ENCODE peak calls at places on chromosomes 4 and X, in nine cellular contexts. G is PC-3, J is retinal pigment epithelial cell, W is cardiac muscle cell, C is kidney, O is A549, L is fibroblast of mammary gland, U is MCF 10A, A is progenitor cell of endocrine pancreas. D is an unnamed sample.

GRCh38 chrX:73127700-73128241 is 48.5 kb upstream of the PABPC1L2A start:
- DNase-seq in G (peak), W (peak), J (no peak), C (peak), L (no peak), A (no peak), U (no peak), O (no peak), D (no peak)

GRCh38 chrX:68504237-68504636 is 5.4 kb downstream of the YIPF6 start:
- DNase-seq in C (no peak), W (no peak), G (peak), U (peak), J (peak), A (no peak), L (peak), O (peak), D (no peak)

GRCh38 chr4:107379054-107379869 is 340.8 kb downstream of the PAPSS1 start:
- DNase-seq in W (peak), G (peak), U (peak), A (no peak), O (no peak), C (no peak), J (peak), L (peak), D (no peak)

GRCh38 chrX:122833230-122833629 is 350.8 kb upstream of the GRIA3 start:
- DNase-seq in L (no peak), G (no peak), W (no peak), U (no peak), O (no peak), J (no peak), C (no peak), A (no peak), D (no peak)

GRCh38 chr4:98387345-98388017 is 126.3 kb downstream of the RAP1GDS1 start:
- DNase-seq in O (no peak), C (no peak), G (no peak), U (no peak), J (no peak), A (no peak), W (no peak), L (no peak), D (no peak)

GRCh38 chrX:155334486-155335316 is at the start of gene CLIC2:
- DNase-seq in U (peak), W (no peak), C (no peak), L (peak), O (no peak), A (no peak), J (no peak), G (peak), D (no peak)

GRCh38 chr4:124151031-124151430 is 561.5 kb downstream of the ANKRD50 start:
- DNase-seq in O (no peak), J (no peak), G (no peak), C (no peak), U (no peak), W (no peak), L (peak), A (no peak), D (no peak)

GRCh38 chrX:150844016-150844415 is 54.5 kb downstream of the CD99L2 start:
- DNase-seq in A (no peak), O (no peak), U (peak), C (no peak), J (no peak), G (peak), L (no peak), W (no peak), D (no peak)

GRCh38 chr4:184397516-184398163 is 76.7 kb downstream of the IRF2 start:
- DNase-seq in C (no peak), U (no peak), L (no peak), W (no peak), G (no peak), O (no peak), J (no peak), A (no peak), D (no peak)

GRCh38 chr4:166421556-166422156 is 548.6 kb downstream of the TLL1 start:
- DNase-seq in W (no peak), L (peak), C (no peak), G (peak), O (no peak), U (peak), J (peak), A (no peak), D (no peak)

GRCh38 chr4:166657261-166657660 is 577.0 kb downstream of the SPOCK3 start:
- DNase-seq in G (no peak), C (no peak), J (peak), L (no peak), A (no peak), W (peak), O (no peak), U (no peak), D (no peak)

DNA sequence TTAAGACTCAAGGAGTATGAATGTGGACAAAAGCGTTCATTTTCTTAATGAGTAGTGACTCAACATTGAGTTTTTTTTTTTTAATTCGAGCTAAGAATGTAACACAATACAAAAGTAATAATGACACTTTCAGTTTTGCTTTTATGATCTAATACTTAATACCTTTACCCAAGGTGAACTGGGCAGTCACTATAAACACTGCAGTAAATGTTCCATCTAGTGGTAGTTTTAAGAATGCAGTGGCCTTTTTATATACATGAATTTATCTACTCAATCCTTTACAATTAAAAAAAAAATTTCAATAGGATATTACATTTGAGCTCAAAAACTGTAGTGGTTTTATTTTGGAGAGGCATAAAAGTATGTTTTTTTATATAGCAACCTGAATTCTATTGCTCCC is 33.9 kb downstream of the PDK3 start:
- DNase-seq in C (no peak), W (peak), O (peak), A (no peak), J (no peak), G (peak), U (peak), L (peak), D (no peak)
- TF ChIP-seq CTCF in C (peak), W (peak), O (peak), A (peak), J (peak), G (peak), U (peak), L (peak), D (peak)

GRCh38 chr4:52982246-52982950 is 120.3 kb downstream of the RASL11B start:
- DNase-seq in J (peak), G (peak), W (peak), O (peak), C (no peak), L (peak), A (no peak), U (peak), D (no peak)
- TF ChIP-seq CTCF in J (peak), G (peak), W (peak), O (peak), C (peak), L (peak), A (peak), U (peak), D (peak)

GRCh38 chr4:138959421-138959820 is 56.2 kb upstream of the NOCT start:
- DNase-seq in O (no peak), C (no peak), L (peak), J (no peak), U (no peak), W (no peak), G (no peak), A (no peak), D (no peak)
- TF ChIP-seq CTCF in O (no peak), C (no peak), L (no peak), J (no peak), U (no peak), W (no peak), G (no peak), A (no peak), D (no peak)

DNA sequence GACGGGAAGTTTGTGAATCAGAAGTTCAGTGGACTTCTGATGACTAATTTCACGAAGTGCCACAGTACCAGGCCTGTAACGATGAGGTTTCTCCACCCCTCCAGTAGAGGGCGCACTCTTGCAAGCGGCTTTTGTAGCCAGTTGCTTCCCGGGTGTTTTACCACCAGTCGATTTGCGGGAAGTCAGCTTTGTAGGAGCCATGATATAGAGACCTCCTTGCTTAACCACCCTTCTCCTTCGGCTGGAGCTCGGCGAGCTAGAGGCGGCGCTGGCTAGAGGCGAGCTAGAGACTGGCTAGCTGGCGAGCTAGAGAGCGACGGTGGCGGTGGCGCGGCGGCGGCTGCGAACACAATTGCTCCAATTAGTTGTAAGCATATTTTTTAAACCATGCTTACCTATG is 72.0 kb downstream of the IL1RAPL1 start:
- DNase-seq in G (no peak), O (no peak), W (no peak), J (no peak), U (no peak), A (no peak), L (no peak), C (no peak), D (no peak)
- TF ChIP-seq CTCF in G (peak), O (no peak), W (peak), J (peak), U (peak), A (peak), L (peak), C (no peak), D (peak)

GRCh38 chr4:158169931-158170690 is 2.7 kb downstream of the GASK1B start:
- DNase-seq in W (no peak), J (no peak), G (no peak), L (peak), O (no peak), U (no peak), C (no peak), A (no peak), D (no peak)
- TF ChIP-seq CTCF in W (no peak), J (no peak), G (no peak), L (no peak), O (no peak), U (no peak), C (no peak), A (peak), D (no peak)

DNA sequence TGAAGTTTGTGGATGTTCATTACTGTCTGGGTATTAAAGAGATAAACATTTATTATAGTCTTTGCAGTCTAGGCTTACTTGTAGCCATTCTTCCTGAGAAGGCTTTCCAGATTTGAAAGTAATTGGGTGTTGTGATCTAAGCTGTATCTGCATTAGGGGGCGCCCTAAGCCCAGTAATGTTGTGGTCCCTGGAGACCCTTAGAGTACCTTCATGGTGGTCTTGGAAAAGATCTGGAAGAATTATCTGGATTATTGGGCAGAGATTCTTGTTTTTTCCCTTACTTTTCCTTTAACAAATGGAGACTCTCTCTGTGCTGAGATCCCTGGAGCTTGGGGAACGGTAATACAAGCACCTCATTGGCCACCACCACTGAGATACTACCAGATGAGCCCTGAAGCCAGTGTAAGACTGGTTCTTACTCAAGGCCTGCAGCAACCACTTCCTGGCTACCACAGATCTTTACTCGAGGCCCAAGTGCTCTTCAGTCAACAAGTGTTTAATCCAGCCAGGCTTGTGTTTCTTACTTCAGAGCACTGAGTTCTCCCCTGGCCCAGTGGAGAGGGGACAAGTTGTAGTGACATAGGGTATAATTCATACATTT is 63.1 kb downstream of the RTL3 start:
- DNase-seq in L (peak), A (no peak), G (peak), J (no peak), U (peak), C (no peak), W (peak), O (no peak), D (no peak)
- TF ChIP-seq CTCF in L (peak), A (peak), G (peak), J (peak), U (no peak), C (no peak), W (peak), O (no peak), D (peak)

GRCh38 chrX:115941388-115941787 is 229.2 kb upstream of the AGTR2 start:
- DNase-seq in L (no peak), O (no peak), G (no peak), A (no peak), C (no peak), W (no peak), U (no peak), J (no peak), D (no peak)

GRCh38 chrX:115939636-115940160 is 230.8 kb upstream of the AGTR2 start:
- DNase-seq in U (no peak), G (no peak), A (no peak), C (no peak), J (no peak), O (no peak), L (no peak), W (no peak), D (no peak)

GRCh38 chrX:115940348-115940747 is 230.2 kb upstream of the AGTR2 start:
- DNase-seq in U (peak), O (no peak), W (no peak), A (no peak), G (no peak), L (no peak), J (no peak), C (no peak), D (no peak)

GRCh38 chrX:115939070-115939469 is 231.5 kb upstream of the AGTR2 start:
- DNase-seq in C (no peak), U (no peak), L (no peak), A (no peak), W (no peak), O (no peak), G (no peak), J (no peak), D (no peak)

DNA sequence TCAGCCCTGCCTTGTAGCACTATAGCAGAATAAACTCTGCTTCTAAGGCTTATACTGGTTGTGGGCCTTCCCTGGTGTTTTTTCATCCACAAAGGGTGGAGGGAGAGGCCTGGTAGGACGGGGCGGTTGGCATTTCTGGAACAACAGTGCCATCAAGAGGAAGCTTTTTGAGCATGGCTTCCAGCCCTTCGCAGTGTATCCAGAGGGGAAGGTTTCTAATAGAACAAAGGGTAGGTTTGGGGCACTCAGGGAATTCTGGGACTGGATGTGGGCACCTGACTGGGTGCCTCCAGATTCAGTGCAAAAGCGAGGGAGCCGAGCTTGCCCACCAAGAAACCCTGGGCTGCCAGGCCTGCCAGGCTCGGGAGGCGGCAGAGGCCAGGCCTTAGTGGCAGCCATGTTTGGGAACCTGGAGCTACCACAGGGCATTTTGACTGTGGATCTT is 229.6 kb upstream of the AGTR2 start:
- DNase-seq in A (peak), W (peak), G (peak), J (no peak), C (no peak), L (peak), O (no peak), U (peak), D (no peak)
- TF ChIP-seq CTCF in A (peak), W (no peak), G (peak), J (peak), C (peak), L (peak), O (no peak), U (peak), D (peak)

GRCh38 chrX:1442724-1443367 is 9.9 kb downstream of the ASMTL start:
- DNase-seq in W (no peak), G (no peak), L (no peak), A (no peak), U (no peak), O (no peak), C (peak), J (no peak), D (peak)
- TF ChIP-seq CTCF in W (no peak), G (no peak), L (no peak), A (no peak), U (no peak), O (no peak), C (no peak), J (no peak), D (no peak)

GRCh38 chrX:54446084-54446483 is 5.9 kb downstream of the TSR2 start:
- DNase-seq in G (no peak), O (no peak), J (no peak), W (no peak), C (no peak), U (no peak), L (no peak), A (no peak), D (no peak)

GRCh38 chrX:54449929-54450328 is 9.7 kb downstream of the TSR2 start:
- DNase-seq in J (no peak), C (no peak), O (no peak), W (no peak), U (no peak), L (no peak), A (no peak), G (no peak), D (no peak)

GRCh38 chrX:54442790-54443189 is 2.6 kb downstream of the TSR2 start:
- DNase-seq in G (no peak), C (no peak), A (no peak), L (no peak), O (no peak), J (no peak), U (no peak), W (no peak), D (no peak)

GRCh38 chrX:54444752-54445151 is 4.5 kb downstream of the TSR2 start:
- DNase-seq in U (no peak), L (no peak), J (no peak), O (no peak), W (no peak), G (no peak), A (no peak), C (no peak), D (no peak)

GRCh38 chrX:54447461-54447860 is 7.3 kb downstream of the TSR2 start:
- DNase-seq in J (no peak), O (peak), G (peak), U (peak), L (peak), W (peak), C (no peak), A (no peak), D (no peak)
- TF ChIP-seq CTCF in J (peak), O (no peak), G (peak), U (no peak), L (peak), W (peak), C (no peak), A (peak), D (peak)